ENCODE peak calls at places on chromosomes 3 and 15, in six cellular contexts. R is NCI-H1930; O is retina; W is stimulated activated CD8-positive, alpha-beta memory T cell treated with anti-CD3 and anti-CD28 coated beads, Interleukin-7, amount 100 ng/mL, for 24 hours; X is stimulated activated CD4-positive, alpha-beta T cell treated with anti-CD3 and anti-CD28 coated beads, TNF-alpha, amount 100 ng/mL, for 24 hours; E is left cardiac atrium. K is an unnamed sample.

GRCh38 chr15:45802140-45802539 is 167.3 kb downstream of the SQOR start:
- DNase-seq in O (peak; percentile 67), E (no peak), W (no peak), R (peak; percentile 91), X (no peak), K (no peak)

GRCh38 chr3:119810018-119810435 is 28.1 kb downstream of the NR1I2 start:
- DNase-seq in X (peak; percentile 39), O (peak; percentile 81), E (peak; percentile 40), W (no peak), R (no peak), K (peak; percentile 78)

GRCh38 chr15:55774113-55774970 is 31.4 kb upstream of the PRTG start:
- DNase-seq in R (peak; percentile 3), X (no peak), W (peak; percentile 7), O (peak; percentile 54), E (peak; percentile 32), K (peak; percentile 77)

GRCh38 chr15:58457466-58457965 is 25.7 kb downstream of the LIPC start:
- DNase-seq in X (no peak), R (no peak), E (no peak), W (no peak), O (no peak), K (no peak)

GRCh38 chr15:64521726-64522164 is 61.4 kb downstream of the ZNF609 start:
- DNase-seq in O (peak; percentile 69), W (no peak), R (no peak), X (no peak), E (peak; percentile 63), K (peak; percentile 9)

GRCh38 chr3:169627073-169627472 is 36.4 kb downstream of the MECOM start:
- DNase-seq in W (no peak), O (peak; percentile 42), E (no peak), R (no peak), X (no peak), K (peak; percentile 7)

GRCh38 chr3:185659942-185660921 is 74.1 kb downstream of the SENP2 start:
- DNase-seq in W (peak; percentile 31), R (peak; percentile 58), O (peak; percentile 84), X (peak; percentile 52), E (peak; percentile 77), K (peak; percentile 91)

GRCh38 chr3:127645371-127646015 is 16.5 kb downstream of the PODXL2 start:
- DNase-seq in O (no peak), E (no peak), R (no peak), X (no peak), W (no peak), K (no peak)

GRCh38 chr15:23397779-23398178 is 43.2 kb downstream of the GOLGA8S start:
- DNase-seq in E (peak; percentile 62), W (no peak), O (no peak), R (no peak), X (no peak), K (no peak)

GRCh38 chr3:13138566-13139145 is 65.4 kb upstream of the IQSEC1 start:
- DNase-seq in O (no peak), E (no peak), W (no peak), X (no peak), R (no peak), K (no peak)

GRCh38 chr3:114480442-114480841 is 186.6 kb downstream of the TIGIT start:
- DNase-seq in E (no peak), R (no peak), O (no peak), X (no peak), W (no peak), K (no peak)

GRCh38 chr3:123449092-123449985 is 449 bp upstream of the ADCY5 start:
- DNase-seq in O (peak; percentile 76), R (peak; percentile 39), E (peak; percentile 48), W (no peak), X (no peak), K (peak; percentile 78)

GRCh38 chr3:155070932-155071387 is 9.2 kb upstream of the MME start:
- DNase-seq in E (peak; percentile 24), R (no peak), O (no peak), X (no peak), W (no peak), K (no peak)

GRCh38 chr3:173502983-173503568 is 105.5 kb downstream of the NLGN1 start:
- DNase-seq in W (no peak), O (no peak), X (no peak), R (no peak), E (no peak), K (peak; percentile 41)

GRCh38 chr15:75198560-75199346 is 2.9 kb upstream of the C15orf39 start:
- DNase-seq in R (peak; percentile 36), O (no peak), E (no peak), W (no peak), X (no peak), K (peak; percentile 44)

GRCh38 chr3:9793161-9793781 is 389 bp downstream of the ARPC4 start:
- DNase-seq in X (no peak), O (no peak), E (peak; percentile 37), W (no peak), R (no peak), K (peak; percentile 46)

GRCh38 chr3:14031271-14031670 is 93.4 kb downstream of the CHCHD4 start:
- DNase-seq in R (no peak), W (no peak), X (no peak), O (no peak), E (no peak), K (no peak)

GRCh38 chr3:73086071-73086494 is 24.6 kb downstream of the EBLN2 start:
- DNase-seq in R (peak; percentile 15), W (peak; percentile 18), O (peak; percentile 60), E (peak; percentile 50), X (peak; percentile 8), K (peak; percentile 69)

GRCh38 chr3:186319988-186320387 is 42.0 kb downstream of the DGKG start:
- DNase-seq in W (no peak), O (no peak), R (no peak), X (no peak), E (no peak), K (no peak)

GRCh38 chr3:108100906-108101305 is 10.1 kb upstream of the CD47 start:
- DNase-seq in W (no peak), R (no peak), X (no peak), E (no peak), O (no peak), K (no peak)

GRCh38 chr15:78072080-78072892 is 5.2 kb downstream of the TBC1D2B start:
- DNase-seq in R (no peak), X (no peak), O (no peak), W (no peak), E (no peak), K (peak; percentile 63)

GRCh38 chr3:172711457-172711800 is 562 bp upstream of the NCEH1 start:
- DNase-seq in O (no peak), R (no peak), E (no peak), X (no peak), W (no peak), K (no peak)

GRCh38 chr15:52667597-52667996 is 11.6 kb downstream of the ATOSA start:
- DNase-seq in X (no peak), R (no peak), E (no peak), W (no peak), O (no peak), K (no peak)

GRCh38 chr3:81242871-81243270 is 518.6 kb downstream of the GBE1 start:
- DNase-seq in X (no peak), W (no peak), E (no peak), O (no peak), R (no peak), K (peak; percentile 10)

GRCh38 chr15:100919481-100920405 is 586 bp downstream of the LRRK1 start:
- DNase-seq in W (no peak), O (peak; percentile 63), X (no peak), E (no peak), R (peak; percentile 25), K (peak; percentile 58)

GRCh38 chr3:179973931-179974361 is 62.8 kb downstream of the PEX5L start:
- DNase-seq in X (no peak), W (no peak), R (no peak), E (no peak), O (peak; percentile 57), K (peak; percentile 33)

GRCh38 chr15:83818591-83818990 is 164.7 kb downstream of the ADAMTSL3 start:
- DNase-seq in O (no peak), R (no peak), W (no peak), X (no peak), E (no peak), K (no peak)

GRCh38 chr3:54073386-54073785 is 49.0 kb upstream of the CACNA2D3 start:
- DNase-seq in X (no peak), E (no peak), R (no peak), W (no peak), O (no peak), K (no peak)

GRCh38 chr3:66397745-66398144 is 103.1 kb downstream of the LRIG1 start:
- DNase-seq in W (no peak), R (no peak), X (no peak), E (peak; percentile 23), O (no peak), K (no peak)

GRCh38 chr3:21562225-21562624 is 188.8 kb downstream of the ZNF385D start:
- DNase-seq in R (no peak), X (no peak), E (no peak), O (no peak), W (no peak), K (no peak)

GRCh38 chr3:62248831-62249776 is 124.2 kb downstream of the FEZF2 start:
- DNase-seq in W (no peak), E (no peak), R (peak; percentile 17), O (no peak), X (no peak), K (no peak)

GRCh38 chr3:10524799-10525301 is 19.5 kb upstream of the ATP2B2 start:
- DNase-seq in E (no peak), W (no peak), R (no peak), O (no peak), X (no peak), K (no peak)

GRCh38 chr15:48563944-48564343 is 81.6 kb downstream of the FBN1 start:
- DNase-seq in X (no peak), W (no peak), E (no peak), O (peak; percentile 38), R (no peak), K (peak; percentile 61)

GRCh38 chr3:11643212-11644087 is at the start of gene VGLL4:
- DNase-seq in E (peak; percentile 94), X (peak; percentile 39), R (peak; percentile 17), O (peak; percentile 93), W (peak; percentile 44), K (peak; percentile 98)

GRCh38 chr15:59294574-59294960 is 78.1 kb downstream of the MYO1E start:
- DNase-seq in X (no peak), E (no peak), O (no peak), W (no peak), R (no peak), K (no peak)

GRCh38 chr3:190322604-190323240 is 476 bp upstream of the CLDN1 start:
- DNase-seq in E (no peak), X (no peak), R (no peak), W (no peak), O (no peak), K (peak; percentile 27)

GRCh38 chr15:51076898-51077564 is 17.7 kb downstream of the TNFAIP8L3 start:
- DNase-seq in R (no peak), E (peak; percentile 77), X (no peak), W (no peak), O (peak; percentile 73), K (peak; percentile 62)